ENCODE peak calls at places on chromosome 1, in ten cellular contexts. K is testis, F is upper lobe of left lung, Y is PC-3, P is PC-9, R is heart right ventricle, D is K562, E is SK-N-SH, N is neuronal stem cell, M is pancreas. J is an unnamed sample.
A peak's percentile ranks its signal among the peaks of the same experiment; 100 is the strongest.

GRCh38 chr1:60634106-60634505 is 448.3 kb upstream of the NFIA start:
- DNase-seq in P (no peak), N (no peak), K (no peak), D (no peak), M (no peak), F (no peak), Y (no peak), R (no peak), E (no peak), J (no peak)

GRCh38 chr1:16207318-16208269 is 4.9 kb downstream of the ARHGEF19 start:
- DNase-seq in R (no peak), M (no peak), N (no peak), K (no peak), E (no peak), F (peak; percentile 79), P (no peak), Y (no peak), D (peak; percentile 45), J (no peak)

GRCh38 chr1:64675718-64676345 is 69.0 kb upstream of the RAVER2 start:
- DNase-seq in P (no peak), N (no peak), K (no peak), E (peak; percentile 41), F (no peak), Y (peak; percentile 38), R (no peak), M (no peak), D (peak; percentile 36), J (no peak)

GRCh38 chr1:906532-907420 is 16.9 kb upstream of the SAMD11 start:
- DNase-seq in K (peak; percentile 21), Y (peak; percentile 84), D (no peak), R (peak; percentile 11), N (no peak), F (peak; percentile 60), E (peak; percentile 19), M (peak; percentile 2), P (peak; percentile 74), J (no peak)

GRCh38 chr1:100539836-100540536 is 2.0 kb downstream of the GPR88 start:
- DNase-seq in P (no peak), E (peak; percentile 77), N (peak; percentile 15), M (no peak), K (peak; percentile 40), R (no peak), D (no peak), F (peak; percentile 86), Y (no peak), J (no peak)

GRCh38 chr1:20153000-20153418 is 13.9 kb downstream of the PLA2G2F start:
- DNase-seq in D (no peak), E (peak; percentile 14), K (peak; percentile 41), Y (no peak), P (peak; percentile 77), R (peak; percentile 24), N (no peak), F (no peak), M (no peak), J (no peak)

GRCh38 chr1:94676686-94677085 is 135.1 kb upstream of the F3 start:
- DNase-seq in K (no peak), M (peak; percentile 48), F (peak; percentile 30), Y (no peak), N (no peak), D (no peak), E (no peak), R (no peak), P (no peak), J (no peak)

GRCh38 chr1:234369033-234369430 is 4.2 kb upstream of the COA6 start:
- DNase-seq in R (no peak), M (no peak), E (no peak), Y (no peak), D (no peak), F (no peak), P (no peak), N (no peak), K (no peak), J (no peak)

GRCh38 chr1:204443260-204443619 is 31.6 kb upstream of the PPP1R15B start:
- DNase-seq in Y (peak; percentile 99), N (no peak), D (no peak), M (peak; percentile 39), F (peak; percentile 73), P (peak; percentile 98), E (no peak), R (no peak), K (no peak), J (no peak)

GRCh38 chr1:237235080-237235479 is 193.1 kb downstream of the RYR2 start:
- DNase-seq in F (no peak), M (no peak), R (no peak), N (no peak), E (no peak), D (no peak), K (no peak), P (no peak), Y (no peak), J (no peak)

GRCh38 chr1:224333309-224333926 is 3.4 kb upstream of the NVL start:
- DNase-seq in Y (peak; percentile 86), F (no peak), K (no peak), E (peak; percentile 57), M (no peak), N (no peak), D (peak; percentile 49), P (peak; percentile 64), R (peak; percentile 21), J (no peak)

GRCh38 chr1:79982218-79982617 is 975.7 kb upstream of the ADGRL4 start:
- DNase-seq in M (peak; percentile 77), D (no peak), Y (no peak), N (no peak), F (no peak), P (no peak), K (peak; percentile 75), E (no peak), R (peak; percentile 84), J (no peak)

GRCh38 chr1:27235827-27236226 is 1.4 kb downstream of the WDTC1 start:
- DNase-seq in K (no peak), R (no peak), N (no peak), M (no peak), P (no peak), D (no peak), E (no peak), Y (peak; percentile 1), F (no peak), J (no peak)

DNA sequence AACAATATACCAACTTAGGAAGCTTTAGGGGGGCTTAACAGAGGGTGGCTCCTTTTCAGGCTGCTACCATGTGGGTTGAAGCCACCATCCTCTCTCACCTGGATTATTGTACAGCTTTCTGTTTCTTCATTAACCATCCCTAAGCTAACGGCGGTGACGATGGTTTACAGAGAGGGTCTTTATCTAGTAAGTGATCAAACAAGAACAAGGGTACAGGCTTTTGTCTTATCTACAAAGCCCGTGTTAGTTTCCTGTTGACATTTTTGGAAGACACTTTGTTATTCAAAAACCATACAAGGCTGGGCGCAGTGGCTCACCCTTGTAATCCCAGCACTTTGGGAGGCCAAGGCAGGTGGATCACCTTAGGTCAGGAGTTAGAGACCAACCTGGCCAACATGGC is 20.4 kb downstream of the SLC25A33 start:
- DNase-seq in F (no peak), D (no peak), Y (no peak), K (no peak), E (no peak), M (no peak), N (no peak), P (no peak), R (no peak), J (no peak)
- H3K27ac ChIP-seq in F (no peak overlapping the region), D (no peak overlapping the region), Y (no peak overlapping the region), K (no peak overlapping the region), E (no peak overlapping the region), M (no peak overlapping the region), N (no peak overlapping the region), P (no peak overlapping the region), R (peak overlapping the region; percentile 56), J (no peak overlapping the region)

GRCh38 chr1:174967845-174968705 is 31.7 kb upstream of the CACYBP start:
- DNase-seq in P (no peak), D (no peak), Y (no peak), E (no peak), M (no peak), F (no peak), K (no peak), N (no peak), R (no peak), J (no peak)

GRCh38 chr1:174969977-174970376 is 29.8 kb upstream of the CACYBP start:
- DNase-seq in R (no peak), Y (no peak), F (no peak), M (no peak), N (no peak), D (no peak), E (no peak), P (no peak), K (no peak), J (peak; percentile 63)

GRCh38 chr1:174966000-174966572 is 33.7 kb upstream of the CACYBP start:
- DNase-seq in Y (peak; percentile 69), R (no peak), N (no peak), M (no peak), D (no peak), F (no peak), P (peak; percentile 95), K (no peak), E (no peak), J (no peak)

GRCh38 chr1:174971466-174971865 is 28.3 kb upstream of the CACYBP start:
- DNase-seq in R (no peak), F (no peak), Y (no peak), P (no peak), K (no peak), M (no peak), E (no peak), D (no peak), N (no peak), J (no peak)

DNA sequence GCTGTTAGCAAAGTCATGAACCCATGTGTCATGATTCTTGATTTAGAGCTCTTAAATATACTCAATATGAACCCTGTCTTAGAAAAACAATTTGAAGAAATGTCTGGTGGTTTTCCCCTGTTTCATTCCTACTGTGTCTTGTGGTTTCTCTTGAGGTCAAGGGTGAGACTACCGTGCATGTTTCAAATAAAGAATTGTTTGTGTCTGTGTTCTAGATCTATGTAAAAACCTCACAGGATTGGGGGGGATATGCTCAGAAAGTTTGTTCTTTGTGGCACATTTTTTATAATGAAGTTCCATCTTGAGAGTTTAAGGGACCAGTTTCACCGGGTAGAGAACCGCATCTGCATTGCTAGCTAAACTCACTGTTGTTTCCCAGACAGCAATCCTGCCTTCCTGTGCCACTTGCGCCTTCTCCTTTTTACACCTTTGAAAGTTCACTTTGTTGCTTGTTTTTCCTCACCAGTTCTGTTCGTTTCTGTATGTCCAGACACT is 30.9 kb upstream of the CACYBP start:
- DNase-seq in M (no peak), N (no peak), R (no peak), K (no peak), P (peak; percentile 85), Y (peak; percentile 65), F (no peak), E (no peak), D (no peak), J (no peak)
- H3K4me1 ChIP-seq in M (peaks cover 5% of the 10 kb centered on the region), N (peaks cover 4% of the 10 kb centered on the region), R (peaks cover 6% of the 10 kb centered on the region), K (peaks cover 9% of the 10 kb centered on the region), P (peaks cover 74% of the 10 kb centered on the region), Y (peaks cover 46% of the 10 kb centered on the region), F (peaks cover 61% of the 10 kb centered on the region), E (no peaks in the 10 kb centered on the region), D (peaks cover 59% of the 10 kb centered on the region), J (peaks cover 63% of the 10 kb centered on the region)

GRCh38 chr1:6495540-6496359 is 4.3 kb upstream of the PLEKHG5 start:
- DNase-seq in E (no peak), P (no peak), D (no peak), Y (no peak), N (no peak), F (no peak), M (no peak), K (no peak), R (no peak), J (no peak)
- H3K4me3 ChIP-seq in E (peak overlapping the region; percentile 69), P (no peak overlapping the region), D (no peak overlapping the region), Y (peak overlapping the region; percentile 89), N (no peak overlapping the region), F (no peak overlapping the region), M (no peak overlapping the region), K (no peak overlapping the region), R (peak overlapping the region; percentile 60), J (no peak overlapping the region)

GRCh38 chr1:23558140-23558871 is 995 bp downstream of the ID3 start:
- DNase-seq in E (peak; percentile 53), R (peak; percentile 76), N (no peak), D (peak; percentile 81), F (peak; percentile 91), M (peak; percentile 94), Y (peak; percentile 37), P (peak; percentile 66), K (peak; percentile 32), J (peak; percentile 90)
- H3K27ac ChIP-seq in E (peak overlapping the region; percentile 100), R (peak overlapping the region; percentile 95), N (no peak overlapping the region), D (peak overlapping the region; percentile 80), F (peak overlapping the region; percentile 96), M (peak overlapping the region; percentile 93), Y (peak overlapping the region; percentile 27), P (peak overlapping the region; percentile 96), K (peak overlapping the region; percentile 88), J (peak overlapping the region; percentile 97)

J was measured in SJSA1.